ENCODE peak calls at places on chromosome 3, in six cellular contexts. One of them, this sample, is unnamed.

GRCh38 chr3:35679409-35680080 is 40.2 kb downstream of the ARPP21 start:
- DNase-seq in lower lobe of right lung: no peak
- DNase-seq in right atrium auricular region: no peak
- DNase-seq in AG04450: no peak
- DNase-seq in foreskin fibroblast: no peak
- DNase-seq in lung: no peak
- DNase-seq in this sample: no peak

GRCh38 chr3:96852849-96853248 is 38.5 kb downstream of the EPHA6 start:
- DNase-seq in lower lobe of right lung: no peak
- DNase-seq in right atrium auricular region: no peak
- DNase-seq in AG04450: no peak
- DNase-seq in foreskin fibroblast: no peak
- DNase-seq in lung: no peak
- DNase-seq in this sample: no peak

GRCh38 chr3:132268956-132269355 is 48.3 kb upstream of the ACP3 start:
- DNase-seq in lower lobe of right lung: no peak
- DNase-seq in right atrium auricular region: no peak
- DNase-seq in AG04450: peak
- DNase-seq in foreskin fibroblast: no peak
- DNase-seq in lung: no peak
- DNase-seq in this sample: peak

GRCh38 chr3:3134750-3135448 is 8.2 kb downstream of the TRNT1 start:
- DNase-seq in lower lobe of right lung: no peak
- DNase-seq in right atrium auricular region: no peak
- DNase-seq in AG04450: no peak
- DNase-seq in foreskin fibroblast: peak
- DNase-seq in lung: no peak
- DNase-seq in this sample: peak

GRCh38 chr3:108285176-108285575 is 11.2 kb upstream of the HHLA2 start:
- DNase-seq in lower lobe of right lung: no peak
- DNase-seq in right atrium auricular region: no peak
- DNase-seq in AG04450: no peak
- DNase-seq in foreskin fibroblast: no peak
- DNase-seq in lung: no peak
- DNase-seq in this sample: no peak

GRCh38 chr3:33113772-33114621 is at the start of gene CRTAP:
- DNase-seq in lower lobe of right lung: peak
- DNase-seq in right atrium auricular region: peak
- DNase-seq in AG04450: peak
- DNase-seq in foreskin fibroblast: peak
- DNase-seq in lung: peak
- DNase-seq in this sample: peak

GRCh38 chr3:126464997-126465396 is 10.7 kb downstream of the ZXDC start:
- DNase-seq in lower lobe of right lung: no peak
- DNase-seq in right atrium auricular region: no peak
- DNase-seq in AG04450: no peak
- DNase-seq in foreskin fibroblast: no peak
- DNase-seq in lung: no peak
- DNase-seq in this sample: no peak

GRCh38 chr3:116640119-116640518 is 69.5 kb upstream of the TUSC7 start:
- DNase-seq in lower lobe of right lung: no peak
- DNase-seq in right atrium auricular region: no peak
- DNase-seq in AG04450: no peak
- DNase-seq in foreskin fibroblast: no peak
- DNase-seq in lung: no peak
- DNase-seq in this sample: no peak

GRCh38 chr3:190016966-190017365 is 103.7 kb downstream of the P3H2 start:
- DNase-seq in lower lobe of right lung: no peak
- DNase-seq in right atrium auricular region: no peak
- DNase-seq in AG04450: no peak
- DNase-seq in foreskin fibroblast: no peak
- DNase-seq in lung: no peak
- DNase-seq in this sample: no peak

GRCh38 chr3:9947025-9947995 is 4.9 kb downstream of the PRRT3 start:
- DNase-seq in lower lobe of right lung: peak
- DNase-seq in right atrium auricular region: peak
- DNase-seq in AG04450: no peak
- DNase-seq in foreskin fibroblast: peak
- DNase-seq in lung: peak
- DNase-seq in this sample: peak
- TF ChIP-seq CTCF in lower lobe of right lung: peak
- TF ChIP-seq CTCF in right atrium auricular region: peak
- TF ChIP-seq CTCF in AG04450: peak
- TF ChIP-seq CTCF in foreskin fibroblast: peak
- TF ChIP-seq CTCF in lung: peak
- TF ChIP-seq CTCF in this sample: peak

DNA sequence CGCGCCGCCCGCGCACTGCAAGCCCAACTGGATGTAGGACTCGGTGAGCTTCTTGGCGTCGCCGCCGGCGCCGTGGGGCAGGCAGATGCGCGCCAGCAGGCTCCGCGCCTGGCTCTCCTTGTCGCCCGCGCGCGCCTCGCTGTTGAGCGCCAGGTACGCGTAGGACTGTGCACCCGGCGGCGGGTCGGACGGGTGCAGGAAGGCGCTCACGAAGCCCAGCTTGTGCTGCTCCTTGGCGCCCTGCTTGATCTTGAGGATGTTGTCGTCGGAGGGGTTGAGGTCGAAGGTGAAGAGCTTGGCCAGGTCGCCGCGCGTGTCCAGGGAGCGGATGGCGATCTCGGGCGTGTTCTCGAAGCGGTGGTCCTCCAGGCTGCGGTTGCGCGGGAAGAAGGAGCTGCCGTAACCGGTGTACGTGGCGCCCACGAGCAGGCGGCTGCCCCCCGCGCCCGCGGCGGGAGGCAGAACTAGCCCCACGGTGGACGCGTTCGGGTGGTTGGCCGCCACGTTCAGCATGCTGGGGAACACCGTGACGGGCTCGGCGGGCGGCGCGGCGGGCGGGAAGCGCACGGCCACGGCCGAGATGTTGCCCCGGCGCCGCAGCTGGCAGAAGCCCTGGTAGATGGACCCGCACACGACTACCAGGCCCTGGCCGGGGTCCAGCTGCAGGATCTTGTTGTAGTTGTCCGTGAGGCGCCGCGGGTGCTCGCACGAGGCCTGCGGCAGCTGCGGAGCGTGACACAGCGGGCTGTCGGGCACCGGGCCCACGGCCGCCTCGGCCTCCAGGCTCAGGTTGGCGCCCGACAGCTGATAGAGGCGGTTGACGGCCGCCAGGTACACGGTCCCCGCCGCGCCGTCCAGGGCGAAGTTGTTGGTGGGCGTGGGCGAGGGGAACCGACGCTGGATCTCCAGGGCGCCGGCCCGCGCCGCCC is 619 bp downstream of the PLXND1 start:
- DNase-seq in lower lobe of right lung: peak
- DNase-seq in right atrium auricular region: no peak
- DNase-seq in AG04450: no peak
- DNase-seq in foreskin fibroblast: peak
- DNase-seq in lung: no peak
- DNase-seq in this sample: peak
- H3K4me3 ChIP-seq in lower lobe of right lung: peak
- H3K4me3 ChIP-seq in right atrium auricular region: peak
- H3K4me3 ChIP-seq in AG04450: peak
- H3K4me3 ChIP-seq in foreskin fibroblast: peak
- H3K4me3 ChIP-seq in lung: peak
- H3K4me3 ChIP-seq in this sample: peak

DNA sequence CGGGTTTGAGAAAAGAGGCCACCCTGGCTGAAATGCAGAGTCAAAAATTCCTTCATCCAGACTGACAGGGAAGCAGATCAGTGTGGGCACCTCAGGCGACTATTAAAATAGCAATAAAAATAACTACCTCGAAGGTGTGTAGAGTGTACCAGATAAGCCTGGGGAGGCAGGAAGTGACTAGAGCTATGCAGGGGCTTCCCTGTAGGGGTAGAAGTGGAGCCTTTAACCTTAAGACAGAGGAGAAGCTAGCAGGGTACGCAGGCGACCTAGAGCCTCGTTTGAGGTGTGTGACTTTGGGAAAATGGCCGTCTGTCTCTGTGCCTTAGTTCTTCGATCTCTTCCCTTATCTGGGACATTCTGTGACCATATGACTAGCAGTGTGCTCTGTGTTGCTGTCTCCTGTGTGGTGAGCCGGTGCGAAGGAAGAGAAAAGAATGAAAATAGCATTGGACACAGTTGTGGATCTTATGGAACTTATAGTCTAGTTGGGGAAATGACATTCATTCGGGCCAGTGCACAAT is 17.6 kb downstream of the BHLHE40 start:
- DNase-seq in lower lobe of right lung: no peak
- DNase-seq in right atrium auricular region: peak
- DNase-seq in AG04450: no peak
- DNase-seq in foreskin fibroblast: no peak
- DNase-seq in lung: no peak
- DNase-seq in this sample: no peak
- TF ChIP-seq CTCF in lower lobe of right lung: no peak
- TF ChIP-seq CTCF in right atrium auricular region: no peak
- TF ChIP-seq CTCF in AG04450: no peak
- TF ChIP-seq CTCF in foreskin fibroblast: no peak
- TF ChIP-seq CTCF in lung: no peak
- TF ChIP-seq CTCF in this sample: no peak

GRCh38 chr3:27756877-27757276 is 34.8 kb upstream of the EOMES start:
- DNase-seq in lower lobe of right lung: no peak
- DNase-seq in right atrium auricular region: no peak
- DNase-seq in AG04450: no peak
- DNase-seq in foreskin fibroblast: no peak
- DNase-seq in lung: no peak
- DNase-seq in this sample: no peak
- H3K4me3 ChIP-seq in lower lobe of right lung: no peak
- H3K4me3 ChIP-seq in right atrium auricular region: no peak
- H3K4me3 ChIP-seq in AG04450: no peak
- H3K4me3 ChIP-seq in foreskin fibroblast: no peak
- H3K4me3 ChIP-seq in lung: no peak
- H3K4me3 ChIP-seq in this sample: no peak

GRCh38 chr3:188659444-188660100 is 505.6 kb downstream of the LPP start:
- DNase-seq in lower lobe of right lung: no peak
- DNase-seq in right atrium auricular region: no peak
- DNase-seq in AG04450: no peak
- DNase-seq in foreskin fibroblast: no peak
- DNase-seq in lung: no peak
- DNase-seq in this sample: no peak

GRCh38 chr3:188661801-188662200 is 507.8 kb downstream of the LPP start:
- DNase-seq in lower lobe of right lung: no peak
- DNase-seq in right atrium auricular region: no peak
- DNase-seq in AG04450: no peak
- DNase-seq in foreskin fibroblast: no peak
- DNase-seq in lung: no peak
- DNase-seq in this sample: peak

GRCh38 chr3:188662214-188662613 is 508.3 kb downstream of the LPP start:
- DNase-seq in lower lobe of right lung: no peak
- DNase-seq in right atrium auricular region: no peak
- DNase-seq in AG04450: no peak
- DNase-seq in foreskin fibroblast: no peak
- DNase-seq in lung: no peak
- DNase-seq in this sample: no peak

GRCh38 chr3:188663839-188664238 is 507.9 kb upstream of the TPRG1 start:
- DNase-seq in lower lobe of right lung: no peak
- DNase-seq in right atrium auricular region: no peak
- DNase-seq in AG04450: no peak
- DNase-seq in foreskin fibroblast: no peak
- DNase-seq in lung: no peak
- DNase-seq in this sample: no peak

DNA sequence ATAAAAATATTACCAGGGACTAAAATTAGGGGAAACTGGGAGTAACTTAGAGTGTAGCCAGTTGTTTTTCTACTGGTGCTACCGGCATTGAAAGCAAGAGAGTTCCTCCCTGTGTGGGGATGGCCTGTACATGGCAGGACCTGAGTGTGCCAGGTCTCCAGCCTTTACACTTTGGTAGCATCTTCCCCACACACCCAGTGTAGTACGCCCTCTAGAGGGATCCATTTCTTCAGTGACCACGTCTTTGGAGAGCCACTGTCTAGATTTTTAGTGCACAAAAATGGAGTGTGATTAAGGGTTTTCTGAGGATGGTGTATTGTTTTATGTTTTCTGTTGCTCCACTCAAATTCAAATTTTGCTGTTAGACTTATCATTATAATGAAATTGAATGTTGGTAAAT is 507.0 kb upstream of the TPRG1 start:
- DNase-seq in lower lobe of right lung: no peak
- DNase-seq in right atrium auricular region: no peak
- DNase-seq in AG04450: no peak
- DNase-seq in foreskin fibroblast: no peak
- DNase-seq in lung: no peak
- DNase-seq in this sample: no peak
- TF ChIP-seq CTCF in lower lobe of right lung: peak
- TF ChIP-seq CTCF in right atrium auricular region: peak
- TF ChIP-seq CTCF in AG04450: no peak
- TF ChIP-seq CTCF in foreskin fibroblast: no peak
- TF ChIP-seq CTCF in lung: no peak
- TF ChIP-seq CTCF in this sample: peak

GRCh38 chr3:149639093-149639486 is 18.7 kb downstream of the WWTR1 start:
- DNase-seq in lower lobe of right lung: no peak
- DNase-seq in right atrium auricular region: no peak
- DNase-seq in AG04450: no peak
- DNase-seq in foreskin fibroblast: no peak
- DNase-seq in lung: no peak
- DNase-seq in this sample: no peak
- H3K4me3 ChIP-seq in lower lobe of right lung: peak
- H3K4me3 ChIP-seq in right atrium auricular region: peak
- H3K4me3 ChIP-seq in AG04450: peak
- H3K4me3 ChIP-seq in foreskin fibroblast: peak
- H3K4me3 ChIP-seq in lung: no peak
- H3K4me3 ChIP-seq in this sample: peak

GRCh38 chr3:11435420-11435819 is 163.2 kb downstream of the ATG7 start:
- DNase-seq in lower lobe of right lung: no peak
- DNase-seq in right atrium auricular region: no peak
- DNase-seq in AG04450: no peak
- DNase-seq in foreskin fibroblast: no peak
- DNase-seq in lung: no peak
- DNase-seq in this sample: peak

GRCh38 chr3:11436775-11437174 is 164.6 kb downstream of the ATG7 start:
- DNase-seq in lower lobe of right lung: no peak
- DNase-seq in right atrium auricular region: no peak
- DNase-seq in AG04450: no peak
- DNase-seq in foreskin fibroblast: no peak
- DNase-seq in lung: no peak
- DNase-seq in this sample: peak

GRCh38 chr3:11434697-11435096 is 162.5 kb downstream of the ATG7 start:
- DNase-seq in lower lobe of right lung: no peak
- DNase-seq in right atrium auricular region: no peak
- DNase-seq in AG04450: no peak
- DNase-seq in foreskin fibroblast: no peak
- DNase-seq in lung: no peak
- DNase-seq in this sample: no peak

GRCh38 chr3:11437506-11437905 is 165.3 kb downstream of the ATG7 start:
- DNase-seq in lower lobe of right lung: no peak
- DNase-seq in right atrium auricular region: no peak
- DNase-seq in AG04450: no peak
- DNase-seq in foreskin fibroblast: no peak
- DNase-seq in lung: no peak
- DNase-seq in this sample: no peak

DNA sequence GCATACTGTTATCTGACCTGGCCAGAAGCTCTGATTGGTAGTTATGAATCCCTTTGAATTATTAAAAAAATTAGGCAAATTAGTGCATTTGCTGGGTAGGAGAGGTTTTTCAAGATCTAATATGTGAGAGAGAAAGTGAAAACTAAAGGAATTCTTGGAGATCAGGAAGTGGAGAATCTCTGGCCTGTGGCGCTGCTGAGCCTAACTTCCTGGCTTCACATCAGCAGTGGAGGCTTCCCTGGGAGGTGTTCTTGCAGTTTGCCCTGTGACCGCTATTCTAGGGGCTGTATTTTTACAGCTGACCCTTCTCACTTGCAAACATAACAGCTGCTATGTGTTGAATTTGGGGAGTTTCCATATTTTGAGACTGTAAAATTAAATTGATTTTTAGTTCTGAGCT is 166.4 kb downstream of the ATG7 start:
- DNase-seq in lower lobe of right lung: no peak
- DNase-seq in right atrium auricular region: no peak
- DNase-seq in AG04450: no peak
- DNase-seq in foreskin fibroblast: no peak
- DNase-seq in lung: no peak
- DNase-seq in this sample: peak
- TF ChIP-seq CTCF in lower lobe of right lung: peak
- TF ChIP-seq CTCF in right atrium auricular region: peak
- TF ChIP-seq CTCF in AG04450: peak
- TF ChIP-seq CTCF in foreskin fibroblast: no peak
- TF ChIP-seq CTCF in lung: no peak
- TF ChIP-seq CTCF in this sample: peak